ENCODE peak calls at places on chromosome 5, in five cellular contexts. S is fibroblast of lung, U is H1, F is AG09319, D is neural crest cell. C is an unnamed sample.

GRCh38 chr5:79878721-79879336 is 112.2 kb downstream of the MTX3 start:
- DNase-seq in U (peak; percentile 5), D (peak; percentile 18), F (no peak), S (no peak), C (no peak)

GRCh38 chr5:127440831-127441230 is 76.6 kb upstream of the PRRC1 start:
- DNase-seq in F (no peak), U (no peak), S (no peak), D (no peak), C (no peak)

GRCh38 chr5:40904205-40904993 is 4.9 kb upstream of the C7 start:
- DNase-seq in F (peak; percentile 59), S (peak; percentile 89), U (peak; percentile 68), D (peak; percentile 48), C (no peak)

GRCh38 chr5:433836-434235 is 9.1 kb upstream of the EXOC3 start:
- DNase-seq in S (no peak), U (no peak), D (no peak), F (no peak), C (no peak)

GRCh38 chr5:116652903-116653302 is 78.3 kb upstream of the SEMA6A start:
- DNase-seq in F (no peak), D (no peak), S (peak; percentile 74), U (no peak), C (no peak)

GRCh38 chr5:152262667-152263066 is 142.4 kb downstream of the NMUR2 start:
- DNase-seq in D (no peak), F (no peak), U (peak; percentile 17), S (no peak), C (no peak)

GRCh38 chr5:77086611-77087483 is at the start of gene ZBED3:
- DNase-seq in F (no peak), S (peak; percentile 95), U (no peak), D (peak; percentile 54), C (peak; percentile 86)

GRCh38 chr5:95975703-95976102 is 14.1 kb upstream of the ELL2 start:
- DNase-seq in U (no peak), D (no peak), S (no peak), F (no peak), C (no peak)

GRCh38 chr5:131720714-131721113 is 76.1 kb downstream of the FNIP1 start:
- DNase-seq in S (peak; percentile 12), D (no peak), U (no peak), F (no peak), C (no peak)

GRCh38 chr5:135569755-135570452 is 8.9 kb downstream of the CXCL14 start:
- DNase-seq in D (peak; percentile 39), F (no peak), U (no peak), S (peak; percentile 15), C (no peak)

GRCh38 chr5:53991942-53992341 is 318.4 kb downstream of the ARL15 start:
- DNase-seq in D (no peak), S (peak; percentile 15), U (no peak), F (no peak), C (no peak)
- TF ChIP-seq CTCF in D (peak; percentile 53), S (peak; percentile 25), U (peak; percentile 45), F (peak; percentile 20), C (peak; percentile 29)

DNA sequence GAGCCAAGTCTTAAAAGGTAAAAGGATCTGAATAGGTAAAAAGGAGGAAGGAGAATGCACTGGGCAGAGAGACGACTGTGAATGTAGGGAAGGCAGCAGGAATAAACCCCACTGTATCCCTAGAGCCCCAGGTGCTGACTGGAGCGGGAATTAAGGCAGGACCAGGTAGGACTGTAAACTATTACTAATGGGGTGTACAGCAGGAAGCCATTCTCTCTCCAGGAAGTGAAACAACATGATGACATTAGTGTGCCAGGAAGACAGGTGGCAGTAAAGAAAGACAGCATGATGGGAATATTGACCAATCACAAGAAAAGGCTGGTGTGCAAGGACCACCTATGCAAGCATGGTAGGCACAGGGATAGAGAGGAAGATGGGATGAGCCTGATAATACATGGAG is 433.0 kb downstream of the DNAH5 start:
- DNase-seq in F (no peak), S (no peak), D (no peak), U (no peak), C (no peak)
- TF ChIP-seq CTCF in F (no peak), S (no peak), D (no peak), U (no peak), C (no peak)

GRCh38 chr5:14243768-14244167 is 100.6 kb downstream of the TRIO start:
- DNase-seq in U (no peak), F (no peak), S (no peak), D (no peak), C (no peak)
- TF ChIP-seq CTCF in U (no peak), F (no peak), S (no peak), D (no peak), C (no peak)

GRCh38 chr5:174572591-174572990 is 151.8 kb upstream of the MSX2 start:
- DNase-seq in U (no peak), F (no peak), S (peak; percentile 55), D (no peak), C (no peak)

GRCh38 chr5:174575043-174575442 is 149.3 kb upstream of the MSX2 start:
- DNase-seq in S (no peak), U (no peak), D (no peak), F (no peak), C (no peak)

GRCh38 chr5:174573210-174574014 is 151.0 kb upstream of the MSX2 start:
- DNase-seq in D (no peak), S (peak; percentile 70), U (no peak), F (no peak), C (no peak)

GRCh38 chr5:174570662-174571061 is 153.7 kb upstream of the MSX2 start:
- DNase-seq in F (no peak), D (no peak), S (no peak), U (no peak), C (no peak)

GRCh38 chr5:174571662-174572397 is 152.6 kb upstream of the MSX2 start:
- DNase-seq in F (peak; percentile 87), S (peak; percentile 98), U (no peak), D (no peak), C (peak; percentile 90)
- TF ChIP-seq CTCF in F (peak; percentile 63), S (peak; percentile 68), U (peak; percentile 12), D (no peak), C (peak; percentile 63)

DNA sequence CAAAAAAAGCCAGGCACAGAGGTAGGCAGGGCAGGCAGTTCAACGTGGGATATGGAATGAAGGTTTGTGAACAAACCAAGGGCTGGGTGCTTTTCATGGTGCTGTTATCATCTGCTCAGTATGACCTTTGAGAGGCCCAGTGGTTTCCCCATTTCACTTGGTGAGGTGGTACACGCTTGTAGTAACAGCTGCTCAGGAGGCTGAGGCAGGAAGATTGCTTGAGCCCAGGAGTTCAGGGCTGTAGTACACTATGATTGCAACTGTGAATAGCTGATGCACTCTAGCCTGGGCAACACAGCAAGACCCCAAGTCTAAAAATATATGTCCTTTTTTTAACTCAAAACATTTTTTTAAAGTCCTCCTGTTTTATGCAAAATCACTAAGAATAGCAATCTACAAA is 174.8 kb downstream of the ENC1 start:
- DNase-seq in S (no peak), D (no peak), U (no peak), F (no peak), C (no peak)
- TF ChIP-seq CTCF in S (no peak), D (no peak), U (no peak), F (no peak), C (no peak)

GRCh38 chr5:170619869-170620268 is 116.0 kb downstream of the KCNIP1 start:
- DNase-seq in S (no peak), F (no peak), U (no peak), D (no peak), C (no peak)

GRCh38 chr5:170611446-170612088 is 107.7 kb downstream of the KCNIP1 start:
- DNase-seq in D (no peak), U (no peak), F (no peak), S (no peak), C (no peak)

GRCh38 chr5:170617519-170618218 is 113.8 kb downstream of the KCNIP1 start:
- DNase-seq in D (no peak), F (no peak), U (no peak), S (no peak), C (no peak)

GRCh38 chr5:170612256-170612656 is 108.4 kb downstream of the KCNIP1 start:
- DNase-seq in F (no peak), D (no peak), U (peak; percentile 70), S (no peak), C (no peak)

GRCh38 chr5:170614071-170614490 is 110.3 kb downstream of the KCNIP1 start:
- DNase-seq in D (no peak), F (no peak), S (no peak), U (no peak), C (no peak)
- TF ChIP-seq CTCF in D (no peak), F (no peak), S (no peak), U (no peak), C (no peak)

DNA sequence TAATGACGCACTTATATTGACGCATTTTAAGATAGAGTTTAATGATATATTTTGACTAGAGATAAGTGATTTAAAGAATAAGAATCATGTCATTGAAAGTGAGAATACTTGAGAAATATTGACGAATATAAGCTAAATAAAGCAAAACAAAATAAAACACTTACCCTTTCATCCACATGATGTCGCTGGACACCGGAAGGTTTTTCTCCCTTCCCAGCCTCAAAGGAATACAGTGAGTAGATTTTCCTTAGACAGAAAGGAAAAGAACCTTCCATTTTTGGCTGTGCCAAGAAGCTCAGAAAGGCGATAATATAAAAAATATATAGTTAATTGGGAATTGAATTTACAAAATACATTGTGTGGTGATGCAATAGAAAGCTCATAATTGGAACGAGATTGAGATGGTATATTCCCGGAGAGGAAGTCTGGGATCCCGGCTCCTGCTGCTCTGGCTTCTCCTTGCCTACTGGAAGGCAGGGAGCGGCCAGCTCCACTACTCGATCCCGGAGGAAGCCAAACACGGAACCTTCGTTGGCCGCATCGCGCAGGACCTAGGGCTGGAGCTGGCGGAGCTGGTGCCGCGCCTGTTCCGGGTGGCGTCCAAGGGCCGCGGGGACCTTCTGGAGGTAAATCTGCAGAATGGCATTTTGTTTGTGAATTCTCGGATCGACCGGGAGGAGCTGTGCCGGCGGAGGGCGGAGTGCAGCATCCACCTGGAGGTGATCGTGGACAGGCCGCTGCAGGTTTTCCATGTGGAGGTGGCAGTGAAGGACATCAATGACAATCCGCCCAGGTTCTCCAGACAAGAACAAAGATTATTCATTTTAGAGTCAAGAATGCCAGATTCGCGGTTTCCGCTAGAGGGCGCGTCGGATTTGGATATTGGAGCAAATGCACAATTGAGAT is at the start of gene PCDHA5:
- DNase-seq in U (no peak), D (no peak), F (no peak), S (no peak), C (no peak)
- TF ChIP-seq CTCF in U (no peak), D (no peak), F (peak; percentile 22), S (peak; percentile 35), C (no peak)

DNA sequence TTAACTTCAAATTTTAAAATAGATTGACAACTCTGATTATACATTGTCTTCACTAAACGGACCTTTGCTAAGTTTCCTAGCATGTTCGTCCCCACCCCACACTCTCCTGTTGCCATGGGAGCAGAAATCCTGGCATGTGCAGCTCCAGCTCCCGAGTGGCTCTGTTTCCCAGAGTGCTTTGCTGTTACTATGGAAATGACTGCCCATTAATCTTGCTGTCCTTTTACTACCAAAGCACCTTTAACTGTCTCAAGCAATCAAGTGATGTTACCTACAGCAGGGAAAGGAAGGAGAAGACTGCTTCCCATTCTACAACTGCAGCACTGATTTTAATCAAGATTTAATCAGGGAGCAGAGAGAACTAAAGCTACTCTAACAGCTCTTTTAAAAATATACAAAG is 212.0 kb upstream of the KIF2A start:
- DNase-seq in D (peak; percentile 40), F (peak; percentile 20), U (no peak), S (peak; percentile 30), C (no peak)
- TF ChIP-seq CTCF in D (no peak), F (no peak), U (no peak), S (no peak), C (no peak)

C was measured in osteocyte.